ENCODE peak calls at places on chromosomes 16 and 17, in seven cellular contexts. E is heart left ventricle; X is tibial artery; O is PC-3; M is CD4-positive, alpha-beta memory T cell; L is left ventricle myocardium inferior; H is sigmoid colon. D is an unnamed sample.

GRCh38 chr16:54806961-54807360 is 123.7 kb upstream of the IRX5 start:
- DNase-seq in E (no peak), X (no peak), O (no peak), M (no peak), L (no peak), H (no peak), D (no peak)

GRCh38 chr17:48633266-48633816 is 7.2 kb upstream of the HOXB9 start:
- DNase-seq in E (no peak), X (no peak), O (no peak), M (no peak), L (no peak), H (peak; percentile 51), D (no peak)

GRCh38 chr16:57235128-57236092 is 9.6 kb upstream of the ARL2BP start:
- DNase-seq in E (no peak), X (no peak), O (peak; percentile 28), M (no peak), L (no peak), H (no peak), D (no peak)

GRCh38 chr17:79116575-79117368 is 42.1 kb downstream of the ENGASE start:
- DNase-seq in E (no peak), X (no peak), O (no peak), M (no peak), L (no peak), H (no peak), D (no peak)

GRCh38 chr16:1550696-1551095 is 17.2 kb downstream of the TMEM204 start:
- DNase-seq in E (no peak), X (no peak), O (no peak), M (no peak), L (no peak), H (no peak), D (no peak)

GRCh38 chr17:50211249-50212120 is 10.1 kb upstream of the COL1A1 start:
- DNase-seq in E (no peak), X (peak; percentile 79), O (no peak), M (no peak), L (no peak), H (peak; percentile 76), D (no peak)

GRCh38 chr17:63635787-63636186 is 13.6 kb downstream of the MAP3K3 start:
- DNase-seq in E (no peak), X (no peak), O (no peak), M (no peak), L (no peak), H (no peak), D (no peak)

GRCh38 chr16:56814537-56815432 is 50.2 kb upstream of the SLC12A3 start:
- DNase-seq in E (no peak), X (no peak), O (no peak), M (no peak), L (no peak), H (no peak), D (no peak)

GRCh38 chr17:38891441-38891840 is 21.6 kb downstream of the LASP1 start:
- DNase-seq in E (no peak), X (no peak), O (no peak), M (no peak), L (no peak), H (no peak), D (no peak)

GRCh38 chr16:71439531-71439930 is 2.3 kb downstream of the TLE7 start:
- DNase-seq in E (no peak), X (no peak), O (no peak), M (no peak), L (no peak), H (no peak), D (no peak)

GRCh38 chr17:45288825-45289224 is 26.9 kb upstream of the SPATA32 start:
- DNase-seq in E (no peak), X (no peak), O (no peak), M (no peak), L (peak; percentile 56), H (peak; percentile 92), D (peak; percentile 80)

GRCh38 chr17:33914120-33914519 is 341.0 kb upstream of the CCL2 start:
- DNase-seq in E (no peak), X (no peak), O (no peak), M (no peak), L (no peak), H (no peak), D (no peak)

GRCh38 chr17:538096-538973 is 176.3 kb downstream of the VPS53 start:
- DNase-seq in E (no peak), X (no peak), O (no peak), M (no peak), L (no peak), H (no peak), D (no peak)

GRCh38 chr17:6435051-6435450 is at the start of gene AIPL1:
- DNase-seq in E (no peak), X (no peak), O (no peak), M (no peak), L (no peak), H (no peak), D (peak; percentile 94)
- H3K27ac ChIP-seq in E (no peak within 1 kb of the TSS), X (no peak within 1 kb of the TSS), O (no peak within 1 kb of the TSS), M (no peak within 1 kb of the TSS), L (no peak within 1 kb of the TSS), H (no peak within 1 kb of the TSS), D (peak within 1 kb of the TSS; percentile 96)

DNA sequence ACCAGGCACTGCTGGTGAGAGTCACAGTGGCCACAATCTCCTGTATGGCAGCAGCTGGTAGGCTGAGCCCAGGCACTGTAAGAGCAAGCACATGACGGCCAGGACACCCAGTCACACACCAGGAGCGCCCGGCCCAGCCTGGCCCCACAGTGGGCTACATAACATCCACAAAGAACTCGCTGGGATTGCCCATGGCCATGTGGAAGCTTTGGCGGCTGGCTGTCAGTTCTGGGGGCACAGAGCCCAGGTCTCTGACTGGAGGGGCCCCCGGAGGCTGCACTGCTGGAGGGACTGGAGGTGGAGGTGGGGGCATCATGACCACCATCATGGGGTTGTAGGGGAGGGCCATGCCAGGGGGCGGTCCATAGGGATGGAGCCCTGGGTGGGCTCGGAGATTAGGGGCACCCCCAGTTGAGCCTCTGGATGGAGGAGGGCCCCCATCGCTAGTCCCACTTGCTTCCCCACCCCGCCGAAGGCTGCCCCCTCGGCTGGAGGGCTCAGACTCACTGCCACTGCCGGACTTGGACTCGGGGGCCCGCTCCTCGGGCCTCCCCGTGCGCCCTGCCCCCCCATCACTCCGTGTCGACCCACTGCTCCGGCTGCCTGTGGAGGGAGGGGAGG is 6.1 kb downstream of the ACADVL start:
- DNase-seq in E (peak; percentile 66), X (no peak), O (no peak), M (no peak), L (no peak), H (no peak), D (no peak)
- H3K36me3 ChIP-seq in E (peaks cover 96% of the 10 kb centered on the region), X (peaks cover 98% of the 10 kb centered on the region), O (peaks cover 26% of the 10 kb centered on the region), M (peaks cover 58% of the 10 kb centered on the region), L (peaks cover 97% of the 10 kb centered on the region), H (peaks cover 71% of the 10 kb centered on the region), D (peaks cover 98% of the 10 kb centered on the region)

GRCh38 chr17:80832266-80832676 is 159.4 kb upstream of the CHMP6 start:
- DNase-seq in E (peak; percentile 37), X (peak; percentile 78), O (peak; percentile 12), M (no peak), L (no peak), H (peak; percentile 83), D (peak; percentile 93)

GRCh38 chr17:80827646-80828643 is 163.7 kb upstream of the CHMP6 start:
- DNase-seq in E (peak; percentile 56), X (peak; percentile 59), O (no peak), M (no peak), L (no peak), H (peak; percentile 57), D (no peak)

GRCh38 chr17:80829166-80829813 is 162.4 kb upstream of the CHMP6 start:
- DNase-seq in E (peak; percentile 36), X (peak; percentile 52), O (no peak), M (no peak), L (no peak), H (peak; percentile 57), D (no peak)

GRCh38 chr17:80831481-80831880 is 160.2 kb upstream of the CHMP6 start:
- DNase-seq in E (peak; percentile 10), X (no peak), O (peak; percentile 36), M (no peak), L (no peak), H (peak; percentile 56), D (no peak)

GRCh38 chr17:80830020-80830780 is 161.4 kb upstream of the CHMP6 start:
- DNase-seq in E (peak; percentile 26), X (peak; percentile 49), O (no peak), M (no peak), L (no peak), H (peak; percentile 9), D (peak; percentile 7)
- H3K27me3 ChIP-seq in E (no peaks in the 10 kb centered on the region), X (no peaks in the 10 kb centered on the region), O (no peaks in the 10 kb centered on the region), M (no peaks in the 10 kb centered on the region), L (no peaks in the 10 kb centered on the region), H (no peaks in the 10 kb centered on the region), D (no peaks in the 10 kb centered on the region)

GRCh38 chr17:40696651-40697072 is 6.9 kb downstream of the KRT24 start:
- DNase-seq in E (no peak), X (no peak), O (peak; percentile 38), M (no peak), L (no peak), H (no peak), D (no peak)
- H3K27ac ChIP-seq in E (no peak overlapping the region), X (no peak overlapping the region), O (no peak overlapping the region), M (no peak overlapping the region), L (no peak overlapping the region), H (no peak overlapping the region), D (no peak overlapping the region)

D was measured in WERI-Rb-1.